ENCODE peak calls at places on chromosomes 13 and 19, in five cellular contexts. N is RPMI8226, G is T-helper 1 cell, S is tibial nerve, X is progenitor cell of endocrine pancreas. O is an unnamed sample.

GRCh38 chr13:102141625-102142472 is 260.0 kb downstream of the FGF14 start:
- DNase-seq in N (peak), G (no peak), S (no peak), X (no peak), O (no peak)

GRCh38 chr13:53045110-53045509 is 16.5 kb downstream of the OLFM4 start:
- DNase-seq in N (peak), G (no peak), S (peak), X (no peak), O (peak)

GRCh38 chr13:113898391-113898790 is 34.5 kb upstream of the GAS6 start:
- DNase-seq in N (no peak), G (no peak), S (no peak), X (no peak), O (peak)

GRCh38 chr19:38234615-38235014 is 10.6 kb upstream of the DPF1 start:
- DNase-seq in N (no peak), G (no peak), S (no peak), X (no peak), O (no peak)

GRCh38 chr13:21297452-21297851 is 121.0 kb downstream of the MRPL57 start:
- DNase-seq in N (no peak), G (no peak), S (no peak), X (no peak), O (no peak)

GRCh38 chr19:2478756-2479555 is 3.0 kb downstream of the GADD45B start:
- DNase-seq in N (peak), G (peak), S (peak), X (no peak), O (peak)

GRCh38 chr19:8342316-8342683 is 762 bp downstream of the KANK3 start:
- DNase-seq in N (no peak), G (no peak), S (no peak), X (no peak), O (no peak)

GRCh38 chr13:45882626-45883025 is 31.1 kb upstream of the SIAH3 start:
- DNase-seq in N (no peak), G (no peak), S (no peak), X (no peak), O (no peak)

GRCh38 chr13:19955873-19956559 is 2.5 kb upstream of the ZMYM2 start:
- DNase-seq in N (no peak), G (no peak), S (no peak), X (no peak), O (no peak)

GRCh38 chr13:68234278-68234677 is 1004.1 kb upstream of the PCDH9 start:
- DNase-seq in N (no peak), G (no peak), S (no peak), X (no peak), O (no peak)

GRCh38 chr19:58409010-58409790 is 751 bp downstream of the ZNF584 start:
- DNase-seq in N (peak), G (peak), S (no peak), X (no peak), O (peak)

GRCh38 chr13:48437381-48437780 is 24.5 kb upstream of the LPAR6 start:
- DNase-seq in N (peak), G (no peak), S (peak), X (no peak), O (no peak)

GRCh38 chr13:42971670-42972355 is 20.2 kb downstream of the EPSTI1 start:
- DNase-seq in N (no peak), G (no peak), S (no peak), X (no peak), O (no peak)

GRCh38 chr13:67048084-67048792 is 181.9 kb downstream of the PCDH9 start:
- DNase-seq in N (no peak), G (no peak), S (no peak), X (no peak), O (no peak)

GRCh38 chr13:44759222-44759721 is 183.1 kb upstream of the TSC22D1 start:
- DNase-seq in N (no peak), G (no peak), S (no peak), X (no peak), O (no peak)

GRCh38 chr13:57353831-57354230 is 186.8 kb downstream of the PRR20E start:
- DNase-seq in N (no peak), G (no peak), S (no peak), X (no peak), O (no peak)

GRCh38 chr19:20165971-20166592 is 932 bp upstream of the ZNF486 start:
- DNase-seq in N (no peak), G (no peak), S (no peak), X (no peak), O (no peak)

GRCh38 chr19:45069056-45069455 is 7.2 kb downstream of the ZNF296 start:
- DNase-seq in N (no peak), G (no peak), S (no peak), X (no peak), O (peak)

GRCh38 chr19:48496959-48497727 is 14.5 kb downstream of the LMTK3 start:
- DNase-seq in N (no peak), G (no peak), S (no peak), X (no peak), O (no peak)

GRCh38 chr13:111318396-111318795 is 2.0 kb upstream of the TEX29 start:
- DNase-seq in N (no peak), G (no peak), S (no peak), X (no peak), O (no peak)

GRCh38 chr13:70941454-70941853 is 833.2 kb upstream of the KLHL1 start:
- DNase-seq in N (no peak), G (no peak), S (no peak), X (no peak), O (no peak)

GRCh38 chr13:36362914-36363313 is 16.7 kb upstream of the SPART start:
- DNase-seq in N (no peak), G (no peak), S (no peak), X (no peak), O (no peak)

GRCh38 chr19:49212302-49212701 is 54.7 kb downstream of the TRPM4 start:
- DNase-seq in N (peak), G (no peak), S (no peak), X (no peak), O (no peak)

GRCh38 chr19:40144947-40145748 is 46.1 kb upstream of the MAP3K10 start:
- DNase-seq in N (no peak), G (peak), S (no peak), X (no peak), O (no peak)

GRCh38 chr19:48696353-48697010 is 711 bp downstream of the FUT2 start:
- DNase-seq in N (peak), G (no peak), S (no peak), X (no peak), O (no peak)

GRCh38 chr13:51479199-51479523 is 26.3 kb upstream of the INTS6 start:
- DNase-seq in N (no peak), G (no peak), S (no peak), X (no peak), O (no peak)

GRCh38 chr19:13691569-13691968 is 72.8 kb upstream of the MRI1 start:
- DNase-seq in N (peak), G (no peak), S (no peak), X (no peak), O (no peak)

GRCh38 chr13:110216403-110217041 is 90.4 kb downstream of the COL4A1 start:
- DNase-seq in N (no peak), G (no peak), S (no peak), X (no peak), O (no peak)

GRCh38 chr19:10565567-10566407 is at the start of gene KRI1:
- DNase-seq in N (peak), G (peak), S (peak), X (peak), O (peak)

GRCh38 chr19:41223431-41224234 is 4.6 kb downstream of the AXL start:
- DNase-seq in N (no peak), G (no peak), S (no peak), X (no peak), O (no peak)

GRCh38 chr13:26584713-26585112 is 27.2 kb downstream of the WASF3 start:
- DNase-seq in N (no peak), G (no peak), S (no peak), X (no peak), O (no peak)

GRCh38 chr13:31733709-31734108 is 5.6 kb upstream of the RXFP2 start:
- DNase-seq in N (no peak), G (no peak), S (no peak), X (no peak), O (no peak)

GRCh38 chr13:99224019-99224418 is 23.4 kb downstream of the UBAC2 start:
- DNase-seq in N (no peak), G (no peak), S (no peak), X (no peak), O (no peak)

GRCh38 chr19:16160943-16161560 is 12.3 kb downstream of the CIB3 start:
- DNase-seq in N (peak), G (no peak), S (no peak), X (no peak), O (no peak)

GRCh38 chr19:12884202-12884601 is 2.8 kb downstream of the KLF1 start:
- DNase-seq in N (no peak), G (no peak), S (no peak), X (no peak), O (no peak)

GRCh38 chr19:5718032-5718578 is 1.8 kb downstream of the LONP1 start:
- DNase-seq in N (no peak), G (peak), S (no peak), X (no peak), O (no peak)

GRCh38 chr19:48954595-48955307 is at the start of gene BAX:
- DNase-seq in N (peak), G (peak), S (peak), X (peak), O (peak)

GRCh38 chr13:113114511-113115362 is 7.9 kb upstream of the F10 start:
- DNase-seq in N (no peak), G (no peak), S (no peak), X (peak), O (peak)

GRCh38 chr13:49632156-49632555 is 3.8 kb downstream of the ARL11 start:
- DNase-seq in N (no peak), G (no peak), S (no peak), X (no peak), O (no peak)